ENCODE peak calls at places on chromosomes 2 and 18, in five cellular contexts. J is lower lobe of right lung, A is NCI-H748 treated with DMSO at 0.1 percent for 48 hours, G is fibroblast of mammary gland, S is pancreas. I is an unnamed sample.

GRCh38 chr2:190181066-190181681 is 118.6 kb upstream of the MSTN start:
- DNase-seq in J (no peak), A (peak; percentile 17), G (peak; percentile 42), S (no peak), I (no peak)

GRCh38 chr2:16378031-16378430 is 287.6 kb downstream of the CYRIA start:
- DNase-seq in J (no peak), A (no peak), G (no peak), S (no peak), I (no peak)

GRCh38 chr2:39512434-39512935 is 75.4 kb upstream of the MAP4K3 start:
- DNase-seq in J (no peak), A (no peak), G (no peak), S (no peak), I (no peak)

GRCh38 chr2:196971574-196972279 is 45.2 kb upstream of the PGAP1 start:
- DNase-seq in J (no peak), A (no peak), G (no peak), S (no peak), I (no peak)

GRCh38 chr18:11149441-11150270 is at the start of gene PIEZO2:
- DNase-seq in J (peak; percentile 55), A (no peak), G (peak; percentile 12), S (peak; percentile 44), I (no peak)

GRCh38 chr2:172693037-172693436 is 42.6 kb upstream of the RAPGEF4 start:
- DNase-seq in J (no peak), A (no peak), G (peak; percentile 99), S (no peak), I (peak; percentile 97)

GRCh38 chr2:205590759-205591158 is 91.5 kb upstream of the NRP2 start:
- DNase-seq in J (no peak), A (no peak), G (peak; percentile 67), S (no peak), I (no peak)

GRCh38 chr2:1609706-1610485 is 134.4 kb downstream of the PXDN start:
- DNase-seq in J (no peak), A (no peak), G (no peak), S (no peak), I (no peak)

GRCh38 chr2:74502720-74503505 is 3.5 kb upstream of the LBX2 start:
- DNase-seq in J (peak; percentile 87), A (no peak), G (peak; percentile 89), S (peak; percentile 84), I (peak; percentile 55)